ENCODE peak calls at places on chromosomes 3 and 15, in nine cellular contexts. U is cardiac muscle cell, C is ovary, B is right lobe of liver, J is neuronal stem cell, F is lower lobe of right lung, A is tibial artery, V is tibial nerve, N is MM.1S. X is an unnamed sample. For H3K4me1 and H3K9me3, the result is how much of the 10 kb centered on the place peaks cover.

GRCh38 chr3:156812521-156813335 is 13.4 kb upstream of the LEKR1 start:
- DNase-seq in U (no peak), C (no peak), B (peak), J (no peak), F (no peak), A (no peak), V (no peak), N (no peak), X (no peak)

GRCh38 chr3:159443266-159443665 is 545.4 kb upstream of the IL12A start:
- DNase-seq in U (no peak), C (no peak), B (no peak), J (no peak), F (no peak), A (no peak), V (no peak), N (no peak), X (no peak)

GRCh38 chr15:95132774-95133173 is 901.4 kb downstream of the MCTP2 start:
- DNase-seq in U (no peak), C (no peak), B (no peak), J (no peak), F (no peak), A (no peak), V (no peak), N (no peak), X (no peak)

GRCh38 chr3:47932431-47932830 is 83.8 kb downstream of the MAP4 start:
- DNase-seq in U (no peak), C (no peak), B (no peak), J (no peak), F (no peak), A (no peak), V (no peak), N (no peak), X (no peak)

GRCh38 chr3:64150527-64151238 is 74.6 kb downstream of the PRICKLE2 start:
- DNase-seq in U (peak), C (no peak), B (no peak), J (no peak), F (peak), A (peak), V (no peak), N (no peak), X (peak)

GRCh38 chr3:171116365-171116764 is 89.8 kb upstream of the SLC2A2 start:
- DNase-seq in U (no peak), C (no peak), B (no peak), J (no peak), F (no peak), A (no peak), V (no peak), N (no peak), X (no peak)

GRCh38 chr15:49242820-49243219 is 72.8 kb downstream of the GALK2 start:
- DNase-seq in U (peak), C (no peak), B (no peak), J (no peak), F (no peak), A (no peak), V (no peak), N (no peak), X (no peak)

GRCh38 chr3:99586680-99587079 is 51.7 kb upstream of the COL8A1 start:
- DNase-seq in U (no peak), C (no peak), B (no peak), J (no peak), F (no peak), A (no peak), V (no peak), N (no peak), X (no peak)

GRCh38 chr3:127457094-127457475 is 133.4 kb downstream of the TPRA1 start:
- DNase-seq in U (peak), C (peak), B (peak), J (no peak), F (no peak), A (peak), V (no peak), N (no peak), X (peak)

GRCh38 chr3:100522125-100522524 is 29.7 kb downstream of the TMEM45A start:
- DNase-seq in U (no peak), C (no peak), B (peak), J (no peak), F (no peak), A (no peak), V (no peak), N (no peak), X (no peak)

GRCh38 chr3:72380193-72380592 is 468.1 kb downstream of the SHQ1 start:
- DNase-seq in U (no peak), C (no peak), B (no peak), J (no peak), F (no peak), A (no peak), V (no peak), N (no peak), X (no peak)

GRCh38 chr3:133964547-133964946 is 65.2 kb downstream of the SLCO2A1 start:
- DNase-seq in U (no peak), C (no peak), B (no peak), J (no peak), F (no peak), A (no peak), V (no peak), N (no peak), X (no peak)

GRCh38 chr15:45169608-45170480 is 17.9 kb downstream of the SHF start:
- DNase-seq in U (no peak), C (no peak), B (no peak), J (no peak), F (no peak), A (no peak), V (no peak), N (no peak), X (no peak)

GRCh38 chr15:44246521-44247268 is 41.8 kb upstream of the GOLM2 start:
- DNase-seq in U (no peak), C (no peak), B (no peak), J (no peak), F (no peak), A (no peak), V (no peak), N (no peak), X (no peak)

GRCh38 chr15:64009798-64010241 is 36.5 kb downstream of the DAPK2 start:
- DNase-seq in U (no peak), C (no peak), B (no peak), J (no peak), F (no peak), A (no peak), V (no peak), N (no peak), X (no peak)

DNA sequence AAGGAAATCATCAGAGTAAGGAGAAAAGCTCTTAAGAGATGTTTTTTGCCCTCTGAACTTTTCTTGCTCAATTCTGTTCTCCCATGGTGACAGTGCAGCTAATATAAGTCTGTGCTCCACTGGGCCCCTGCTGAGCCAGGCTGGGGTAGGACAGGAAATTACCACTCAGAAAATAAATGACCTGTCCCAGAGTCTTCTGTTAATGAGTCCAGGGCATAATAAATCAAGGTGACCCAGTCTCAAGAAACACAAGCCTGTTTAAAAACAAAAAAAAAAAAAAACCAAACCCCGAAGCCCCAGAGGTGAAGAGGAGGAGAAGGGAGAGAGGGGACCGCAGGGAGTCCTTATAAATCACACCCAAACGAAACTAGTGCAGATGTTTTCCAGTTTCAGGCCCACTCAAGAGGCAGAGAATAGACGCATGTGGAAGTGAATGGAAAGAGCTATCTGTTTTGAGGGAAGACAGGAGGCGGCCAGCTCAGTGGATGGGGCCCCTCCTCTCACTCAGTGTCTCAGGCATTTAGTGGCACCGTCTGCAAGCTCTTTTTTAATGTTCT is 59.8 kb upstream of the BOC start:
- DNase-seq in U (peak), C (peak), B (no peak), J (no peak), F (no peak), A (peak), V (no peak), N (no peak), X (no peak)
- H3K4me1 ChIP-seq in U (under half), C (under half), B (under half), J (under half), F (under half), A (under half), V (under half), N (under half), X (under half)

GRCh38 chr15:46343527-46343926 is 708.7 kb downstream of the SQOR start:
- DNase-seq in U (no peak), C (no peak), B (no peak), J (peak), F (no peak), A (no peak), V (no peak), N (no peak), X (no peak)

GRCh38 chr15:46344906-46345305 is 710.1 kb downstream of the SQOR start:
- DNase-seq in U (no peak), C (no peak), B (no peak), J (no peak), F (no peak), A (no peak), V (no peak), N (peak), X (no peak)

GRCh38 chr15:46344115-46344749 is 709.4 kb downstream of the SQOR start:
- DNase-seq in U (no peak), C (no peak), B (no peak), J (no peak), F (no peak), A (no peak), V (no peak), N (no peak), X (no peak)
- H3K9me3 ChIP-seq in U (under half), C (under half), B (under half), J (under half), F (under half), A (under half), V (under half), N (under half), X (under half)

DNA sequence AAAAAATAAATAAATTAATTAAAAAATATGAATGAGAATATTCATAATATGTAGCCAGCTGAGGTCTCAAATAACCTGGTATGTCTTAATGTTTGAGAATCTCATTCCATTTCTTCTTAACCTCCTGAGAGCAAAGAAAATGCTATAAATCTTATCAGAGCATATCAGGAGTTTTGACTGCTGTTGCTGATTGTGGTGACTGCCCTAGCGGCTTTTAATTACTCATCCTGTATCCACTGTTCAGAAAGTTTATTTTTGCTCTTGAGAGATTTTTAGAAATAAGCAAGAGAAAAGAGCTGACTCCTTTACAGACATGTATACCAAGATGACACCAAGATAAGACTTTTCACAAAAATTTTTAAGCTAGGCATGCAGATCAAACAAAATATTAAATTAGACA is 454.8 kb upstream of the CBLB start:
- DNase-seq in U (no peak), C (no peak), B (no peak), J (no peak), F (no peak), A (no peak), V (no peak), N (no peak), X (no peak)
- H3K27ac ChIP-seq in U (no peak), C (no peak), B (no peak), J (no peak), F (no peak), A (no peak), V (no peak), N (no peak), X (no peak)

DNA sequence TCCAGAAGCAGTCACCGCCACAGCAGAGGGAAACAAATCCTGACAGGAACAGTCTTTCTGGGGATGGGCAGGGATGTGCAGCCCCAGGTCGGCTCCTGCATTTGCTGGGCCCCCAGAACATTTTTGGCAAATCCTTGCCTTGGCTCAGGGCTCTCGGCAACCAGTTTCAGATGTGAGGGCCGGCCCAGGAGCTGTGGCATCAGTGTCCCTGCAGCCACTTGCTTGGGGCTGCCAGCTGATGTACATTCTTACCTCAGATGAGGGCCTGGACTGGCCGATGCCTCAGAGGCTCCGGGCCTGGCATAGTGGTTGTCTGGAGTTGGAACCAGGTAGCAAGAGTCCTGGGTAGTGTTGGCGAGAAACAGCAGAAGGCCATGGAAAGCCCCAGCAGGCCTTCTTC is 4.2 kb downstream of the CYB561D2 start:
- DNase-seq in U (no peak), C (no peak), B (no peak), J (no peak), F (no peak), A (no peak), V (no peak), N (no peak), X (no peak)
- H3K4me1 ChIP-seq in U (under half), C (under half), B (under half), J (under half), F (half or more), A (half or more), V (half or more), N (under half), X (under half)

GRCh38 chr3:187114511-187114910 is 24.8 kb downstream of the RPL39L start:
- DNase-seq in U (no peak), C (no peak), B (no peak), J (no peak), F (no peak), A (no peak), V (no peak), N (no peak), X (no peak)

GRCh38 chr3:187110156-187110555 is 29.1 kb downstream of the RPL39L start:
- DNase-seq in U (no peak), C (no peak), B (no peak), J (no peak), F (no peak), A (no peak), V (no peak), N (no peak), X (no peak)

GRCh38 chr3:187107989-187108388 is 31.3 kb downstream of the RPL39L start:
- DNase-seq in U (no peak), C (no peak), B (no peak), J (no peak), F (no peak), A (peak), V (no peak), N (no peak), X (no peak)

GRCh38 chr3:187112934-187113793 is 26.1 kb downstream of the RPL39L start:
- DNase-seq in U (no peak), C (no peak), B (no peak), J (no peak), F (no peak), A (no peak), V (no peak), N (peak), X (no peak)
- H3K9me3 ChIP-seq in U (under half), C (under half), B (under half), J (under half), F (under half), A (under half), V (under half), N (under half), X (under half)

DNA sequence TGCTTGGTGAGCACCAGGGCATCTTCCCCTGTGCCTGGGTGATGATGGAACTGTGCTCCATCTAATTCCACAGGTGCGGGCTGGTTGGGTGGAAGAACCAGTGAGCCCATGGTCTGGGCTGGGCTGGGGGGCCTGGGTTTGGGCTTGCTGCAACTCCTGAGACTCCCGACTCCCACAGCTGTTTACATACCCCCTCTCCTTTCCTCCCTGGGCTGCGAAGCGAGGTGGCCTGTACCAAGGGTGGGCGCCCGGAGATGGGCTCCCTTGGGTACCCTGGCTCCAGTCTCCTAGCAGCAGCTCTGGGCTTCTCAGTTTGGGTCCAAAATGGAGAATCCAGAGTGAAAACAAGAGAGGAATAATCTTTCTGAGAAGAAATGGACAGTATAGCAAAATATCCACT is 5.6 kb downstream of the FAM98B start:
- DNase-seq in U (no peak), C (no peak), B (no peak), J (no peak), F (no peak), A (no peak), V (no peak), N (no peak), X (no peak)
- H3K27ac ChIP-seq in U (no peak), C (no peak), B (no peak), J (no peak), F (no peak), A (no peak), V (no peak), N (no peak), X (no peak)

GRCh38 chr3:31877559-31877958 is 103.5 kb downstream of the OSBPL10 start:
- DNase-seq in U (no peak), C (no peak), B (no peak), J (no peak), F (no peak), A (no peak), V (no peak), N (no peak), X (no peak)

GRCh38 chr3:31880482-31881078 is 100.5 kb downstream of the OSBPL10 start:
- DNase-seq in U (no peak), C (no peak), B (no peak), J (no peak), F (no peak), A (no peak), V (no peak), N (no peak), X (no peak)

GRCh38 chr3:31880020-31880419 is 101.0 kb downstream of the OSBPL10 start:
- DNase-seq in U (no peak), C (no peak), B (no peak), J (no peak), F (peak), A (peak), V (no peak), N (no peak), X (peak)

GRCh38 chr3:31878231-31878838 is 102.7 kb downstream of the OSBPL10 start:
- DNase-seq in U (no peak), C (no peak), B (no peak), J (no peak), F (no peak), A (no peak), V (no peak), N (no peak), X (no peak)

DNA sequence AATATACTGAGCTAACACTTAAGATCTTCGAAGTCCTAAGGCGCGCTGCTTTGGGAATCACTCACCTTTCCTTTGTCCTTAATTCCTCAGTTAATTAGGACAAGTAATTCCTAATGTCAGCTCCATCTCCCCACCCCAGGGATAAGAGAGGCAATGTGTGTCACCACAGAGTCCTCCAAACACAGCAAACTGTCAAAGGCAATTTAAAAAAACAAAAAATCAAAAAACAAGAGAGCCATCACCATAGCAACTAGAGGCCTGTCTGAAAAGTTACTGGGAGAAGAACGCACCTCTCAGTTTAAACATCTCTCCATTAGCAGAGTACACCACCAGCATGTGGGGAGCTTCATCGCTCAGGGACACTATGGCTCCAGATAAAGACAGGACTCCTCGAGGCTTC is 101.7 kb downstream of the OSBPL10 start:
- DNase-seq in U (no peak), C (no peak), B (no peak), J (no peak), F (no peak), A (no peak), V (no peak), N (no peak), X (no peak)
- H3K4me1 ChIP-seq in U (under half), C (under half), B (under half), J (under half), F (under half), A (under half), V (under half), N (under half), X (under half)

DNA sequence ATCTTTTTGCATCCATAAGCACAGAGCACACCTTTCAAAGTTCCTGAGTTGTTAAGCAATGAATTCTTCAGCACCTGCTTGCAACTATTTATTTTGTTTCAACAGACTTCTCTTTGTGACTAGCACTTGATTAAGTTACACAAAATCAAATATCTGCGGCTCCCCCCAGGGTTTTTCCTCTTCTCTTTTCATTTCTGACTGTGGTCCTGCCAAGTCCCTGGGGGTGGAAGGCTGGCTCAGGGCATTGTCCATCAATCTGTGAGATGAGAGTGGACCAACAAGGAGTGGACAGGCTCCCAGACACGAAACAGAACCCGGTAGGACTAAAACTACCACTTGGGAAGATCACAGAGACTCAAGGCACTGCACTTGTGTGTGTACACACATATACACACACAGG is 96.8 kb downstream of the GABRB3 start:
- DNase-seq in U (no peak), C (no peak), B (no peak), J (no peak), F (no peak), A (no peak), V (no peak), N (no peak), X (no peak)
- H3K9me3 ChIP-seq in U (under half), C (under half), B (under half), J (under half), F (under half), A (under half), V (under half), N (under half), X (under half)

X was measured in upper lobe of right lung.